ENCODE peak calls at places on chromosomes 16 and 17, in four cellular contexts. X is sigmoid colon, M is lower lobe of right lung, A is spleen. C is an unnamed sample.
A peak's percentile ranks its signal among the peaks of the same experiment; 100 is the strongest.

GRCh38 chr17:17235212-17236174 is 1.5 kb downstream of the FLCN start:
- DNase-seq in A (peak; percentile 76), X (no peak), M (no peak), C (peak; percentile 63)

GRCh38 chr16:85270365-85270764 is 158.1 kb upstream of the CIBAR2 start:
- DNase-seq in X (no peak), A (no peak), M (no peak), C (no peak)

GRCh38 chr17:4444782-4445473 is 11.2 kb downstream of the SPNS3 start:
- DNase-seq in X (no peak), M (peak; percentile 82), A (no peak), C (peak; percentile 75)

GRCh38 chr17:79777166-79777843 is 643 bp upstream of the CBX2 start:
- DNase-seq in A (peak; percentile 88), X (peak; percentile 80), M (peak; percentile 70), C (peak; percentile 88)

GRCh38 chr16:86342161-86342560 is 168.2 kb upstream of the FOXF1 start:
- DNase-seq in M (no peak), X (no peak), A (no peak), C (peak; percentile 67)

GRCh38 chr16:8850279-8850885 is 18.4 kb downstream of the CARHSP1 start:
- DNase-seq in M (no peak), X (peak; percentile 76), A (peak; percentile 87), C (peak; percentile 83)

GRCh38 chr16:80084163-80084562 is 456.6 kb upstream of the DYNLRB2 start:
- DNase-seq in M (no peak), A (no peak), X (no peak), C (no peak)

GRCh38 chr17:37116802-37117201 is 168.0 kb downstream of the AATF start:
- DNase-seq in X (no peak), A (no peak), M (no peak), C (no peak)

GRCh38 chr17:31433091-31433790 is 41.8 kb downstream of the RAB11FIP4 start:
- DNase-seq in X (no peak), A (peak; percentile 30), M (no peak), C (no peak)

GRCh38 chr16:50338371-50339231 is 30.2 kb downstream of the BRD7 start:
- DNase-seq in M (no peak), X (no peak), A (no peak), C (no peak)

GRCh38 chr16:16780588-16780987 is 401.6 kb downstream of the NPIPA7 start:
- DNase-seq in A (no peak), X (no peak), M (no peak), C (no peak)

GRCh38 chr16:81369888-81370504 is 55.2 kb downstream of the GAN start:
- DNase-seq in M (no peak), A (no peak), X (no peak), C (no peak)

GRCh38 chr16:11128211-11129123 is 127.5 kb downstream of the SOCS1 start:
- DNase-seq in M (no peak), A (no peak), X (peak; percentile 70), C (no peak)

GRCh38 chr17:38898812-38899348 is 26.5 kb upstream of the LASP1NB start:
- DNase-seq in M (peak; percentile 70), A (peak; percentile 95), X (no peak), C (no peak)

GRCh38 chr16:74461826-74462225 is 40.5 kb upstream of the CLEC18B start:
- DNase-seq in A (no peak), M (no peak), X (no peak), C (no peak)

GRCh38 chr17:8005357-8005756 is 2.9 kb downstream of the GUCY2D start:
- DNase-seq in X (peak; percentile 27), M (no peak), A (no peak), C (no peak)

GRCh38 chr17:81572499-81573030 is 20.4 kb upstream of the FAAP100 start:
- DNase-seq in X (no peak), M (no peak), A (no peak), C (no peak)

GRCh38 chr17:81569986-81570514 is 17.9 kb upstream of the FAAP100 start:
- DNase-seq in X (no peak), M (no peak), A (no peak), C (no peak)

GRCh38 chr17:81568416-81568815 is 16.3 kb upstream of the FAAP100 start:
- DNase-seq in X (no peak), A (no peak), M (no peak), C (no peak)

GRCh38 chr17:81573794-81574642 is 21.9 kb upstream of the FAAP100 start:
- DNase-seq in X (no peak), A (no peak), M (no peak), C (no peak)

GRCh38 chr17:81570896-81571453 is 18.8 kb upstream of the FAAP100 start:
- DNase-seq in X (no peak), M (no peak), A (no peak), C (no peak)
- H3K36me3 ChIP-seq in X (peaks cover 24% of the 10 kb centered on the region), M (peaks cover 93% of the 10 kb centered on the region), A (peaks cover 3% of the 10 kb centered on the region), C (no peaks in the 10 kb centered on the region)

GRCh38 chr17:81865733-81866439 is 5.3 kb downstream of the ARHGDIA start:
- DNase-seq in M (no peak), X (no peak), A (no peak), C (peak; percentile 80)

GRCh38 chr17:81867123-81867951 is 3.8 kb downstream of the ARHGDIA start:
- DNase-seq in A (peak; percentile 85), M (no peak), X (no peak), C (no peak)

GRCh38 chr17:81867952-81868673 is 3.0 kb downstream of the ARHGDIA start:
- DNase-seq in M (no peak), A (no peak), X (no peak), C (no peak)

GRCh38 chr17:81865358-81865732 is 5.0 kb upstream of the P4HB start:
- DNase-seq in X (no peak), A (no peak), M (no peak), C (no peak)

DNA sequence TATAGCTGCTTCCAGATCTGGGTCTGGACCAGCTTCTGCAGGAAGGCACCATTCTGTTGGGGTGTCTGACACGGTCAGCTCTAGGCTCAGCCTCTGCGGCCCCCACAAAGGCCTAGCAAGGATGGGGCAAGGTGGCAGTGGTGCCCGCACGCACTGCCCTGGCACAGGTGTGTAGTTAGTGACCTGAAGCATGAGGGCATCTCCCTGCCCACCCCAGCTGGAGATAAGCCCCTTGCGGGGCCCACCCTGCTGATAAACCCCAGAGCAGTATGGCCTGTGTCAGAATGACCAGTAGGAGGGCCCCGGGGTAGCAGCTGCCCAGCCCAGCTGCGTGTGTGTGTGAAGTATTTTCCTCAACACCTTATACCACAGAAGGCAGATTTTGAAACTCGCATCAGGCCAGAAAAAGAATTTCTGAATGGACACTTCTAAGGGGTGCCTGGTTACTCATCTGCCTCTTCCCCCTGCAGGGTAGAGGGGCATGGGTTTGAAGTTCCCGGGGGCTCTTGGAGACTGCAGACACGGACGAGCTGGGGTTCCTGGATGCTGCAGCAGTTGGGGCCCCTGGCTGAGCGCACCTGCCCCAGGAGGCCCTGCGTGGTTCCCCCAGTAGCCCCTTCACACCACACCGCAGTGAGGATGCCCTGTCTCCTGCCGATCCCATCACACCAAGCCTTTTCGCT is 4.6 kb downstream of the ARHGDIA start:
- DNase-seq in A (no peak), M (no peak), X (no peak), C (no peak)
- H3K4me1 ChIP-seq in A (peaks cover 73% of the 10 kb centered on the region), M (peaks cover 76% of the 10 kb centered on the region), X (peaks cover 70% of the 10 kb centered on the region), C (no peaks in the 10 kb centered on the region)

GRCh38 chr17:40416671-40417070 is 1.0 kb downstream of the TOP2A start:
- DNase-seq in X (no peak), A (no peak), M (no peak), C (no peak)
- H3K4me3 ChIP-seq in X (peak overlapping the region; percentile 59), A (no peak overlapping the region), M (no peak overlapping the region), C (no peak overlapping the region)

GRCh38 chr16:88740727-88741055 is 34.4 kb downstream of the CTU2 start:
- DNase-seq in A (no peak), X (no peak), M (no peak), C (no peak)
- H3K36me3 ChIP-seq in A (no peaks in the 10 kb centered on the region), X (peaks cover 8% of the 10 kb centered on the region), M (peaks cover 63% of the 10 kb centered on the region), C (no peaks in the 10 kb centered on the region)

GRCh38 chr17:78727476-78728229 is 54.4 kb downstream of the CYTH1 start:
- DNase-seq in X (no peak), A (no peak), M (no peak), C (no peak)
- H3K4me1 ChIP-seq in X (peaks cover 26% of the 10 kb centered on the region), A (peaks cover 89% of the 10 kb centered on the region), M (peaks cover 61% of the 10 kb centered on the region), C (no peaks in the 10 kb centered on the region)

GRCh38 chr17:59365383-59365981 is 34.0 kb downstream of the YPEL2 start:
- DNase-seq in A (no peak), M (no peak), X (peak; percentile 53), C (no peak)

GRCh38 chr17:59362811-59363205 is 31.4 kb downstream of the YPEL2 start:
- DNase-seq in A (no peak), X (no peak), M (no peak), C (no peak)

GRCh38 chr17:59366040-59366757 is 34.7 kb downstream of the YPEL2 start:
- DNase-seq in A (no peak), X (no peak), M (no peak), C (no peak)

GRCh38 chr17:59361386-59361785 is 29.9 kb downstream of the YPEL2 start:
- DNase-seq in X (no peak), A (no peak), M (no peak), C (no peak)

DNA sequence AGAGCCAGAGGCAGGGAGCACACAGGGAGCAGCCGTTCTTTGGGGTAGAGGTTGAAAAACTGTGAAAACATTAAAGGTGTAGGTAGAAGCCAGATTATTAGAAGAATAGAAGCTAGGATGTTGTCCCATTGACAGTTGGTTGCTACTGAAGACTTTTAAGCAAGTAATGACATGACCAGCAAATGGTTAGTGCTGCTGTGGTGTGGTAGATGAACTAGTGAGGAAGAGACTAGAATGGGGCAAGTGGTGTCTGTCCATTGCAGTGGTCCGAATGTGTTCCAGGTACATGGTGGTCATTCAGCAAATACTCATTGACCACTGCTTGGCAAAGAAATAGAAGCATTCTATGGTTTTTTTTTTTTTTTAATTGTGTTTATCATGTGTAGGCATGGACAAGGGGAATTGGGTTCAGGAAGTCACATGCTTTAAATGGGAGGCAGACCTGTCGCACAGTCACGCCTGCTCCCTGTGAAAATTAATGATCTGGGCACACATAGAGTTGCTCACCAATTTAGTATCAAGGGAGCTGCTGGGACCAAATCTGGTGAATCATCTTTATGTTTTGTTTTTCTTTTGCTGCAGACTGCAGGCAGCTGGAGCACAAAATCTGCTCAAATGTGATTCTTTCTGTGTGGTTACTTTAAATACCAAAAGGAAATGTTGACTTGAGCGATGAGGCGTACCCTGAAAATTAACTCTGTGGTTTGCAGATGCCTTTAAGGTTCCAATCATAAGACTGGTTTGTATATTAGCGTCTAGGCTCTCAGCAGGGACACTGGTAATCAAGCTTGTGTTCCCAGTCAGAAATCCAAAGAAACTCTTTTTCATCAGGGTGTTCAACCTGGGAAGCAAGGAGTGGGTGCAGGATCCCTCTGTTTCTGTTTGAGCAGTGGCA is 30.7 kb downstream of the YPEL2 start:
- DNase-seq in X (peak; percentile 58), A (no peak), M (no peak), C (no peak)
- H3K4me3 ChIP-seq in X (no peak overlapping the region), A (no peak overlapping the region), M (no peak overlapping the region), C (no peak overlapping the region)

GRCh38 chr16:68313116-68313515 is 2.3 kb downstream of the PRMT7 start:
- DNase-seq in A (no peak), X (no peak), M (no peak), C (no peak)

GRCh38 chr16:68309798-68310197 is 948 bp downstream of the SLC7A6OS start:
- DNase-seq in M (no peak), A (no peak), X (peak; percentile 9), C (no peak)

GRCh38 chr16:68306633-68307032 is 4.1 kb downstream of the SLC7A6OS start:
- DNase-seq in M (no peak), A (no peak), X (peak; percentile 15), C (no peak)

GRCh38 chr16:68311316-68311620 is 449 bp downstream of the PRMT7 start:
- DNase-seq in M (no peak), X (no peak), A (no peak), C (no peak)

GRCh38 chr16:68310441-68311315 is at the start of the genes PRMT7 and SLC7A6OS:
- DNase-seq in M (peak; percentile 96), A (peak; percentile 99), X (peak; percentile 93), C (peak; percentile 94)
- H3K36me3 ChIP-seq in M (peaks cover 38% of the 10 kb centered on the region), A (no peaks in the 10 kb centered on the region), X (no peaks in the 10 kb centered on the region), C (peaks cover 2% of the 10 kb centered on the region)